ENCODE peak calls at places on chromosomes 5 and 9, in nine cellular contexts. W is tibial artery; I is mesenteric fat pad; B is stimulated activated CD4-positive, alpha-beta T cell treated with anti-CD3 and anti-CD28 coated beads, Interleukin-4, amount 100 ng/mL, for 48 hours; X is fibroblast of mammary gland; J is non-pigmented ciliary epithelial cell; S is naive thymus-derived CD8-positive, alpha-beta T cell; D is pancreas; E is WTC11. F is an unnamed sample.
A peak's percentile ranks its signal among the peaks of the same experiment; 100 is the strongest.

GRCh38 chr9:135990468-135991429 is 29.6 kb upstream of the UBAC1 start:
- DNase-seq in W (no peak), I (no peak), B (peak; percentile 34), X (peak; percentile 67), J (no peak), S (peak; percentile 25), D (peak; percentile 52), E (peak; percentile 64), F (peak; percentile 95)

GRCh38 chr9:124098141-124098905 is 86.8 kb downstream of the LHX2 start:
- DNase-seq in W (no peak), I (no peak), B (no peak), X (peak; percentile 8), J (no peak), S (no peak), D (no peak), E (no peak), F (no peak)

GRCh38 chr5:168165221-168165965 is 126.1 kb upstream of the WWC1 start:
- DNase-seq in W (no peak), I (no peak), B (no peak), X (no peak), J (no peak), S (no peak), D (peak; percentile 14), E (peak; percentile 44), F (peak; percentile 69)

GRCh38 chr5:143400541-143401252 is 2.8 kb downstream of the NR3C1 start:
- DNase-seq in W (no peak), I (no peak), B (no peak), X (peak; percentile 77), J (no peak), S (no peak), D (no peak), E (no peak), F (peak; percentile 24)

GRCh38 chr9:9352877-9353481 is 1259.8 kb downstream of the PTPRD start:
- DNase-seq in W (no peak), I (no peak), B (no peak), X (peak; percentile 6), J (no peak), S (no peak), D (no peak), E (no peak), F (peak; percentile 36)

GRCh38 chr9:84331119-84331791 is 9.3 kb downstream of the SLC28A3 start:
- DNase-seq in W (no peak), I (no peak), B (no peak), X (peak; percentile 56), J (no peak), S (no peak), D (no peak), E (no peak), F (no peak)

GRCh38 chr5:94901071-94901979 is 282.9 kb downstream of the SLF1 start:
- DNase-seq in W (peak; percentile 21), I (no peak), B (no peak), X (peak; percentile 78), J (peak; percentile 68), S (no peak), D (no peak), E (no peak), F (no peak)

GRCh38 chr5:80930940-80931339 is 29.2 kb upstream of the RASGRF2 start:
- DNase-seq in W (no peak), I (no peak), B (no peak), X (no peak), J (no peak), S (no peak), D (no peak), E (no peak), F (no peak)

GRCh38 chr9:81250041-81250440 is 439.3 kb downstream of the TLE1 start:
- DNase-seq in W (no peak), I (no peak), B (no peak), X (no peak), J (no peak), S (no peak), D (no peak), E (no peak), F (no peak)

GRCh38 chr9:38359689-38360385 is 32.7 kb upstream of the ALDH1B1 start:
- DNase-seq in W (peak; percentile 2), I (peak; percentile 20), B (no peak), X (peak; percentile 65), J (no peak), S (no peak), D (no peak), E (no peak), F (no peak)

GRCh38 chr5:103450333-103451061 is 112.1 kb downstream of the NUDT12 start:
- DNase-seq in W (no peak), I (no peak), B (no peak), X (peak; percentile 64), J (peak; percentile 92), S (no peak), D (no peak), E (no peak), F (no peak)

GRCh38 chr9:85425153-85425611 is 316.6 kb downstream of the AGTPBP1 start:
- DNase-seq in W (peak; percentile 31), I (no peak), B (peak; percentile 39), X (peak; percentile 46), J (no peak), S (no peak), D (peak; percentile 44), E (peak; percentile 93), F (peak; percentile 84)

GRCh38 chr5:67493676-67494075 is 297.1 kb upstream of the CD180 start:
- DNase-seq in W (peak; percentile 49), I (no peak), B (no peak), X (peak; percentile 34), J (no peak), S (no peak), D (no peak), E (peak; percentile 32), F (peak; percentile 54)

GRCh38 chr5:100252944-100253343 is 282.2 kb upstream of the FAM174A start:
- DNase-seq in W (no peak), I (no peak), B (no peak), X (no peak), J (no peak), S (no peak), D (no peak), E (no peak), F (no peak)

GRCh38 chr5:132785355-132785754 is 8.3 kb upstream of the SEPTIN8 start:
- DNase-seq in W (no peak), I (peak; percentile 4), B (no peak), X (no peak), J (no peak), S (no peak), D (no peak), E (no peak), F (no peak)

GRCh38 chr9:125600194-125600593 is 106.8 kb downstream of the MAPKAP1 start:
- DNase-seq in W (no peak), I (no peak), B (no peak), X (no peak), J (no peak), S (no peak), D (peak; percentile 32), E (no peak), F (no peak)

GRCh38 chr5:146628950-146629349 is 113.0 kb upstream of the GPR151 start:
- DNase-seq in W (no peak), I (no peak), B (no peak), X (no peak), J (no peak), S (no peak), D (no peak), E (no peak), F (no peak)

GRCh38 chr9:134545213-134546211 is 96.1 kb upstream of the COL5A1 start:
- DNase-seq in W (no peak), I (no peak), B (no peak), X (peak; percentile 80), J (no peak), S (no peak), D (no peak), E (no peak), F (no peak)

GRCh38 chr9:5971740-5972139 is 43.7 kb downstream of the RANBP6 start:
- DNase-seq in W (no peak), I (no peak), B (no peak), X (peak; percentile 52), J (no peak), S (no peak), D (no peak), E (no peak), F (no peak)

GRCh38 chr5:150406120-150407096 is 6.3 kb downstream of the CD74 start:
- DNase-seq in W (no peak), I (no peak), B (no peak), X (no peak), J (no peak), S (no peak), D (no peak), E (no peak), F (no peak)